ENCODE peak calls at places on chromosomes 3 and 15, in four cellular contexts. One of them, this sample, is unnamed. For H3K4me1, the result is how much of the 10 kb centered on the place peaks cover.

GRCh38 chr15:51647128-51647562 is 24.6 kb upstream of the DMXL2 start:
- DNase-seq in CD8-positive, alpha-beta memory T cell: no peak
- DNase-seq in psoas muscle: peak
- DNase-seq in effector memory CD4-positive, alpha-beta T cell: no peak
- DNase-seq in this sample: peak

GRCh38 chr3:141487419-141488345 is 855 bp downstream of the RASA2 start:
- DNase-seq in CD8-positive, alpha-beta memory T cell: peak
- DNase-seq in psoas muscle: peak
- DNase-seq in effector memory CD4-positive, alpha-beta T cell: peak
- DNase-seq in this sample: peak

GRCh38 chr3:106193876-106194275 is 325.1 kb upstream of the CBLB start:
- DNase-seq in CD8-positive, alpha-beta memory T cell: no peak
- DNase-seq in psoas muscle: no peak
- DNase-seq in effector memory CD4-positive, alpha-beta T cell: no peak
- DNase-seq in this sample: no peak

GRCh38 chr3:14329842-14330241 is 72.6 kb upstream of the SLC6A6 start:
- DNase-seq in CD8-positive, alpha-beta memory T cell: no peak
- DNase-seq in psoas muscle: no peak
- DNase-seq in effector memory CD4-positive, alpha-beta T cell: no peak
- DNase-seq in this sample: no peak

GRCh38 chr15:90413411-90414379 is 25.7 kb downstream of the IQGAP1 start:
- DNase-seq in CD8-positive, alpha-beta memory T cell: no peak
- DNase-seq in psoas muscle: no peak
- DNase-seq in effector memory CD4-positive, alpha-beta T cell: no peak
- DNase-seq in this sample: peak

GRCh38 chr15:70863450-70864218 is 9.7 kb upstream of the LARP6 start:
- DNase-seq in CD8-positive, alpha-beta memory T cell: no peak
- DNase-seq in psoas muscle: no peak
- DNase-seq in effector memory CD4-positive, alpha-beta T cell: no peak
- DNase-seq in this sample: peak

GRCh38 chr15:41971089-41971892 is 1.1 kb downstream of the EHD4 start:
- DNase-seq in CD8-positive, alpha-beta memory T cell: peak
- DNase-seq in psoas muscle: peak
- DNase-seq in effector memory CD4-positive, alpha-beta T cell: peak
- DNase-seq in this sample: peak

GRCh38 chr15:80160570-80161156 is 7.9 kb downstream of the FAH start:
- DNase-seq in CD8-positive, alpha-beta memory T cell: no peak
- DNase-seq in psoas muscle: peak
- DNase-seq in effector memory CD4-positive, alpha-beta T cell: no peak
- DNase-seq in this sample: peak

GRCh38 chr3:12467746-12468145 is 16.5 kb upstream of the TSEN2 start:
- DNase-seq in CD8-positive, alpha-beta memory T cell: no peak
- DNase-seq in psoas muscle: no peak
- DNase-seq in effector memory CD4-positive, alpha-beta T cell: no peak
- DNase-seq in this sample: no peak
- H3K4me1 ChIP-seq in CD8-positive, alpha-beta memory T cell: under half
- H3K4me1 ChIP-seq in psoas muscle: under half
- H3K4me1 ChIP-seq in effector memory CD4-positive, alpha-beta T cell: under half
- H3K4me1 ChIP-seq in this sample: under half

DNA sequence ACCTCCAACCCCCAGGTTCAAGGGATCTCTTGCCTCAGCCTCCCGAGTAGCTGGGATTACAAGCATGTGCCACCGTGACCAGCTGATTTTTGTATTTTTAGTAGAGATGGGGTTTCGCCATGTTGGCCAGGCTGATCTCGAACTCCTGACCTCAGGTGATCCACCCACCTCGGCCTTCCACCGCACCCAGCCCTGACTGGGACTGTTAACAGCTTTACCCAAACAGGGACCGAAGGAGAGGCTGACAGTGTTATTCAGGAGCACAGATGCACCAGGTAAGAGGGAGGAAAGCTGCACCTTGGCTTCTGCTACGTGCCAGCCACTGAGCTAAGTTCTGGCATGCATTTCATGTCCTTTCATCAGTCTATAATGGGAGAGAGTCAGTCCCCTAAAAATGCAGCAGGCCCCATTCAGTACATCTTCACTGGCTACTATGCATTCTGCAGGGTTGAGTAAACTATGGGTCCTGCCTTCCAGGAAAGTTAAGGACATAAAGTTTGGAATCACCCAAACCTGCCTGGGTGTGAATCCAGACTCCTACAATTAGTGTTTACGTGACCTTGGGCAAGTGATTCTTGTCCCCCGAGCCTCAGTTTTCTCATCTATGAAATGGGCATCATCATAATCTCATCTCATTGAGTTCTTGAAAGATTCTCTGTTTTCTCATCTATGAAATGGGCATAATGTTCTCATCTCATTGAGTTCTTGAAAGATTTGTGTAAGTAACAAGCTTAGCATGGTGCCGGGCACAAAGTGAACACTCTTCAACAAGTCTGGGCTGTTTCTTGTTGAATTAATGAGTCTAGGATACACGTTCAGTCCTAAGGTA is 82.3 kb downstream of the CPN2 start:
- DNase-seq in CD8-positive, alpha-beta memory T cell: no peak
- DNase-seq in psoas muscle: no peak
- DNase-seq in effector memory CD4-positive, alpha-beta T cell: no peak
- DNase-seq in this sample: no peak
- H3K4me1 ChIP-seq in CD8-positive, alpha-beta memory T cell: under half
- H3K4me1 ChIP-seq in psoas muscle: under half
- H3K4me1 ChIP-seq in effector memory CD4-positive, alpha-beta T cell: under half
- H3K4me1 ChIP-seq in this sample: half or more

DNA sequence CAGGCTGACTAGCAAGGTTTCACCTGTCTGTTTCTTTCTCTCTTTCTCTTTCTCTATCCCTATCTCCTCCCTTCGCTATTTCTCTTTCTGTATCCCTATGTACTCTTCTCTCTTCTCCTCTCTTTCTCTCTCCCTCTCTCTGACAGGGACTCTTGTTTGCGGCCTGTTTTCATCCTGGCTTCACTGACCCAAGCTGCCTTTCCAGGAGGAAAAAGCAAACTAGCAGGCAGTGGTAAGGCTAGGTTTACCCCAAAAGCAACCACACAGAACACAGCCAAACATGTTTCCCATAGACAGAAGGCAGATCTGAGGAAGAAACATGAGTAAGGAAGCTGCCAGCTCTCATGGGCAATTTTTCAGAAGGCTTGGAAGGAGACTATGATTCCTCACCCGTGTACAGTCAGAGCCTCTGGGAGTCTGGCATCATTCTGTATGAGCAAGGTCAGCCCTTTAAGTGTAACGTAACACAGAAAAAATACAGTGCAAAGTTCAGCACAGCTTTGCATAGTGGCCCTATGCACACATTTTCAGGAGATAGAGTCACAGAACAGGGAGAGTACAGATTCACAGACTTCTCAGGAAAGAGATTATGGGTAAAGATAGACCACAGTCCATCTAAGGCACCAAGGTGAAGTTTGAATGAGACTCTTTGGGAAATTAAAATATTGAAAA is 61.0 kb downstream of the OCA2 start:
- DNase-seq in CD8-positive, alpha-beta memory T cell: no peak
- DNase-seq in psoas muscle: no peak
- DNase-seq in effector memory CD4-positive, alpha-beta T cell: no peak
- DNase-seq in this sample: no peak
- H3K4me1 ChIP-seq in CD8-positive, alpha-beta memory T cell: under half
- H3K4me1 ChIP-seq in psoas muscle: under half
- H3K4me1 ChIP-seq in effector memory CD4-positive, alpha-beta T cell: under half
- H3K4me1 ChIP-seq in this sample: under half

GRCh38 chr3:143751643-143752178 is 96.6 kb downstream of the SLC9A9 start:
- DNase-seq in CD8-positive, alpha-beta memory T cell: no peak
- DNase-seq in psoas muscle: no peak
- DNase-seq in effector memory CD4-positive, alpha-beta T cell: no peak
- DNase-seq in this sample: no peak
- H3K4me1 ChIP-seq in CD8-positive, alpha-beta memory T cell: under half
- H3K4me1 ChIP-seq in psoas muscle: under half
- H3K4me1 ChIP-seq in effector memory CD4-positive, alpha-beta T cell: under half
- H3K4me1 ChIP-seq in this sample: under half

GRCh38 chr3:173688216-173688842 is 290.8 kb downstream of the NLGN1 start:
- DNase-seq in CD8-positive, alpha-beta memory T cell: no peak
- DNase-seq in psoas muscle: no peak
- DNase-seq in effector memory CD4-positive, alpha-beta T cell: no peak
- DNase-seq in this sample: peak
- H3K4me1 ChIP-seq in CD8-positive, alpha-beta memory T cell: under half
- H3K4me1 ChIP-seq in psoas muscle: under half
- H3K4me1 ChIP-seq in effector memory CD4-positive, alpha-beta T cell: under half
- H3K4me1 ChIP-seq in this sample: under half

This sample was measured in endothelial cell of umbilical vein.